ENCODE peak calls at places on chromosomes 16 and 17, in eight cellular contexts. U is cardiac fibroblast; X is nephron progenitor cell; B is activated T-cell treated with anti-CD3 and anti-CD28 coated beads, Interleukin-2, amount 50 U/mL, for 72 hours; W is DND-41; R is NCI-H345; N is Calu3; V is HFFc6. D is an unnamed sample.

GRCh38 chr17:8856869-8857575 is 10.5 kb downstream of the PIK3R6 start:
- DNase-seq in U (no peak), X (no peak), B (no peak), W (peak), R (no peak), N (no peak), V (no peak), D (no peak)

GRCh38 chr16:85211247-85211910 is 99.1 kb upstream of the CIBAR2 start:
- DNase-seq in U (peak), X (no peak), B (no peak), W (no peak), R (no peak), N (no peak), V (peak), D (peak)

GRCh38 chr16:20327444-20328041 is at the start of gene GP2:
- DNase-seq in U (no peak), X (no peak), B (no peak), W (no peak), R (peak), N (no peak), V (no peak), D (no peak)

GRCh38 chr17:42819939-42820535 is 4.0 kb downstream of the BECN1 start:
- DNase-seq in U (peak), X (peak), B (peak), W (peak), R (peak), N (peak), V (peak), D (no peak)

GRCh38 chr16:27822529-27823437 is 240.7 kb downstream of the GSG1L start:
- DNase-seq in U (no peak), X (no peak), B (no peak), W (no peak), R (peak), N (peak), V (no peak), D (no peak)

GRCh38 chr17:76709077-76709950 is 1.5 kb downstream of the MXRA7 start:
- DNase-seq in U (peak), X (peak), B (no peak), W (no peak), R (peak), N (no peak), V (peak), D (peak)

GRCh38 chr16:85563515-85564276 is 49.4 kb upstream of the GSE1 start:
- DNase-seq in U (peak), X (peak), B (no peak), W (no peak), R (no peak), N (peak), V (no peak), D (no peak)

GRCh38 chr17:81511550-81511799 is 1.1 kb downstream of the ACTG1 start:
- DNase-seq in U (no peak), X (no peak), B (no peak), W (no peak), R (no peak), N (no peak), V (no peak), D (no peak)

GRCh38 chr17:47725446-47726109 is 7.5 kb upstream of the TBX21 start:
- DNase-seq in U (no peak), X (no peak), B (no peak), W (no peak), R (no peak), N (no peak), V (no peak), D (no peak)

GRCh38 chr17:81367171-81367570 is 28.1 kb upstream of the BAHCC1 start:
- DNase-seq in U (no peak), X (no peak), B (no peak), W (no peak), R (no peak), N (no peak), V (no peak), D (no peak)

GRCh38 chr17:47850373-47850691 is 631 bp downstream of the SP6 start:
- DNase-seq in U (no peak), X (no peak), B (no peak), W (no peak), R (no peak), N (no peak), V (no peak), D (no peak)

GRCh38 chr16:23557779-23558330 is 328 bp downstream of the UBFD1 start:
- DNase-seq in U (peak), X (peak), B (no peak), W (no peak), R (no peak), N (peak), V (no peak), D (peak)

GRCh38 chr17:45320931-45321461 is 4.2 kb upstream of the MAP3K14 start:
- DNase-seq in U (peak), X (no peak), B (peak), W (no peak), R (no peak), N (peak), V (peak), D (peak)

GRCh38 chr17:39634384-39634871 is 2.5 kb upstream of the STARD3 start:
- DNase-seq in U (peak), X (no peak), B (no peak), W (peak), R (peak), N (no peak), V (peak), D (no peak)

GRCh38 chr17:47728214-47728877 is 4.7 kb upstream of the TBX21 start:
- DNase-seq in U (no peak), X (no peak), B (no peak), W (no peak), R (no peak), N (no peak), V (no peak), D (no peak)

GRCh38 chr17:298791-299450 is 53.7 kb downstream of the RPH3AL start:
- DNase-seq in U (peak), X (no peak), B (no peak), W (no peak), R (no peak), N (no peak), V (no peak), D (no peak)